ENCODE peak calls at places on chromosomes 6 and 20, in ten cellular contexts. J is CD8-positive, alpha-beta T cell; U is GM23248; X is fibroblast of lung; A is CD4-positive, CD25-positive, alpha-beta regulatory T cell; C is body of pancreas; R is HCT116; T is hepatocyte; B is adipocyte; G is mesendoderm. Z is an unnamed sample. For H3K27me3 and H3K36me3, the result is how much of the 10 kb centered on the place peaks cover.

GRCh38 chr20:25418779-25419178 is 11.3 kb downstream of the GINS1 start:
- DNase-seq in T (no peak), J (no peak), X (no peak), U (peak), G (no peak), C (no peak), B (no peak), A (no peak), R (no peak), Z (no peak)

GRCh38 chr20:23161244-23161875 is 75.2 kb upstream of the CD93 start:
- DNase-seq in J (no peak), T (no peak), A (no peak), X (no peak), B (no peak), U (peak), R (no peak), C (no peak), G (no peak), Z (no peak)

GRCh38 chr20:61120595-61121515 is 131.2 kb upstream of the CDH4 start:
- DNase-seq in B (peak), U (peak), X (peak), A (peak), J (no peak), G (peak), T (peak), C (peak), R (no peak), Z (no peak)

GRCh38 chr20:36793294-36794115 is 19.9 kb upstream of the DSN1 start:
- DNase-seq in C (no peak), G (no peak), J (no peak), B (no peak), A (no peak), U (no peak), T (no peak), R (no peak), X (no peak), Z (peak)

GRCh38 chr6:34571388-34571787 is 15.3 kb upstream of the SPDEF start:
- DNase-seq in A (no peak), T (no peak), G (no peak), B (no peak), J (no peak), X (no peak), R (no peak), U (no peak), C (no peak), Z (peak)

GRCh38 chr6:1669996-1670395 is 60.3 kb downstream of the FOXC1 start:
- DNase-seq in B (no peak), J (no peak), A (no peak), R (no peak), U (no peak), G (no peak), T (no peak), C (no peak), X (no peak), Z (no peak)

GRCh38 chr6:168386973-168387372 is 54.0 kb upstream of the SMOC2 start:
- DNase-seq in R (no peak), J (no peak), A (no peak), G (no peak), T (no peak), U (no peak), C (no peak), X (no peak), B (no peak), Z (no peak)

GRCh38 chr6:156652231-156652750 is 124.9 kb upstream of the ARID1B start:
- DNase-seq in U (no peak), B (no peak), T (no peak), C (no peak), G (no peak), A (no peak), R (no peak), X (no peak), J (no peak), Z (no peak)

GRCh38 chr6:85975957-85976356 is 333.3 kb upstream of the SYNCRIP start:
- DNase-seq in B (no peak), A (no peak), J (no peak), C (no peak), R (no peak), U (no peak), X (no peak), G (peak), T (no peak), Z (no peak)

GRCh38 chr6:1610497-1611321 is 994 bp downstream of the FOXC1 start:
- DNase-seq in U (peak), G (no peak), A (no peak), C (peak), R (no peak), B (peak), J (peak), X (peak), T (peak), Z (no peak)

GRCh38 chr20:45343445-45343866 is 4.8 kb downstream of the SDC4 start:
- DNase-seq in J (no peak), T (peak), U (no peak), G (peak), R (no peak), C (peak), A (no peak), B (peak), X (no peak), Z (no peak)

GRCh38 chr20:47465335-47466090 is 36.2 kb upstream of the NCOA3 start:
- DNase-seq in T (no peak), B (no peak), A (no peak), X (no peak), R (no peak), G (peak), J (no peak), U (no peak), C (no peak), Z (no peak)

GRCh38 chr6:138088307-138088744 is 18.9 kb downstream of the PERP start:
- DNase-seq in G (peak), J (no peak), U (peak), B (peak), C (peak), A (no peak), R (peak), X (peak), T (peak), Z (no peak)

GRCh38 chr6:63537126-63537958 is 34.9 kb upstream of the LOC128125822 start:
- DNase-seq in G (peak), X (no peak), U (peak), B (no peak), J (no peak), C (no peak), R (no peak), A (no peak), T (no peak), Z (no peak)

GRCh38 chr20:46229478-46229877 is 78.8 kb downstream of the CDH22 start:
- DNase-seq in G (peak), J (no peak), X (no peak), T (no peak), B (no peak), R (no peak), A (no peak), U (peak), C (no peak), Z (no peak)

GRCh38 chr6:106102034-106102433 is 15.9 kb downstream of the PRDM1 start:
- DNase-seq in B (no peak), A (peak), C (no peak), X (no peak), R (no peak), G (no peak), J (no peak), U (no peak), T (no peak), Z (no peak)

GRCh38 chr6:106100755-106101154 is 14.6 kb downstream of the PRDM1 start:
- DNase-seq in R (no peak), B (no peak), C (no peak), T (no peak), G (no peak), U (no peak), A (no peak), J (no peak), X (no peak), Z (no peak)

GRCh38 chr6:106103728-106104109 is 17.6 kb downstream of the PRDM1 start:
- DNase-seq in J (peak), R (no peak), G (peak), B (no peak), C (no peak), A (peak), U (no peak), X (no peak), T (no peak), Z (no peak)

GRCh38 chr6:106102967-106103727 is 17.0 kb downstream of the PRDM1 start:
- DNase-seq in G (peak), B (no peak), A (no peak), R (no peak), T (no peak), J (no peak), X (no peak), C (no peak), U (no peak), Z (no peak)

DNA sequence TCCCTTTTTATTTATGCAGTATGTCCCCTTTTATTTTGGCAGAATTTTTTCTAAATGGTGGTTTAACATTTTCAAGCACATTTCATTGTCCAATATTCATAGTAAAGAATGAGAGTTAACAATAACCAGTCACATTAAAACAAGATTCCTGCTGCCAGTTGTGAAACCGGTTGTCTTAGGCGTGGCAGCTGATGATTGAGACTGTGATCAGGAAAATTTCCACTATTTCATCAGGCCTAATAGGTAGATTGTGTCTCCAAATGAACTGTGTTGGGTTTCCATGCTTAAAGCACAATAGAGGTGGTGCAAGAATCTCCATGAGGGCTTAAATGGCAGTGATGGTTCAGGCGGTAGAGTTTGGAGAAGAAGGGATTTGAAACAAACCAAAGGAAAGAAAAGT is 15.3 kb downstream of the PRDM1 start:
- DNase-seq in C (no peak), U (no peak), G (no peak), A (no peak), T (no peak), R (no peak), B (no peak), J (no peak), X (no peak), Z (no peak)
- H3K4me3 ChIP-seq in C (no peak), U (no peak), G (no peak), A (peak), T (no peak), R (no peak), B (no peak), J (peak), X (no peak), Z (no peak)

DNA sequence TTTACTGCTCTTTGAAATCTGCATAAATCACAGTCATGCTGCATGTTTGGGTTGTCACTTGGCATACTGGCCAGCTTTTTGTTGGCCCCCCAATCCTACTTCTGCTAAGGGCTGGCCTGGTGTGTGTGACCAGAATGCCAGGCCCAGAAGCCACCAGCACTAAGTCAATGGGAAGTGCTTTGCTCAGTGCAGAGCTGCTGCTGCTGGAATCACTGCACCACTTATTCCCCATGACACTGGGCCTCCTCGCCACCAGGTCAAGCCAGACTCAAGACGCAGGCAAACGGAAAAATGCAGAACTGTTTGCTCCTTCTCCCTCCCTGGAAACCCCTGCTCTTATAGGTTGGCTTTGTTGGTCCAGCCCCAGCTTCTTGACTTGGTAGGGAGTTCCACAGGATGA is 121.9 kb downstream of the PHACTR3 start:
- DNase-seq in J (no peak), G (no peak), U (no peak), R (no peak), C (no peak), X (no peak), A (no peak), B (no peak), T (no peak), Z (no peak)
- H3K27me3 ChIP-seq in J (under half), G (under half), U (under half), R (under half), C (under half), X (under half), A (under half), B (under half), T (under half), Z (under half)

DNA sequence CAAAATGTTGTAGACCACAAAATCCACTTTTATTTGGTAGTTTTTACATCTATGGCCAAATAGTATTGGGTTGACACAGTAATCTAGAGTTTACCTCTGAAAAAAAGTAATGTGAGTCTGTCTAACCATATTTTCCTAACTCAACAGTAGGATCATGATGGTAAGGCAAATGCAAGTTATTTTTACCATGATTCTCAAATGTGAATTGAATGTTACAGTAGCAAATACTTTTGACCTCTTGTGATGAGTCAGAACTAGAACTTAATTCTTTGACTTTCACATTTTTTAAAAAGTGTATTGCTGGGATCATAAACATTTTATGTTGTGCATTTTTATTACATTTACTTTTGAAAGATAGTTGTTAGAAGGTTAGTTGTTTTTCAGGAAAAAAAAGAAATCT is 22.0 kb downstream of the RNF146 start:
- DNase-seq in U (peak), G (no peak), C (no peak), X (peak), R (no peak), A (no peak), B (peak), J (no peak), T (no peak), Z (no peak)
- H3K36me3 ChIP-seq in U (half or more), G (under half), C (under half), X (under half), R (under half), A (under half), B (half or more), J (under half), T (under half), Z (under half)

GRCh38 chr6:155442562-155442961 is 13.1 kb downstream of the NOX3 start:
- DNase-seq in G (no peak), U (no peak), A (no peak), C (no peak), R (no peak), X (no peak), T (no peak), J (no peak), B (no peak), Z (no peak)
- H3K4me3 ChIP-seq in G (no peak), U (no peak), A (no peak), C (no peak), R (no peak), X (no peak), T (no peak), J (no peak), B (no peak), Z (no peak)

Z was measured in H7.